ENCODE peak calls at places on chromosomes 7 and 10, in nine cellular contexts. One of them, this sample, is unnamed. For H3K27me3, the result is how much of the 10 kb centered on the place peaks cover.

GRCh38 chr10:123009105-123009805 is 449 bp downstream of the ACADSB start:
- DNase-seq in stomach: peak
- DNase-seq in heart left ventricle: peak
- DNase-seq in PC-3: peak
- DNase-seq in IMR-90: no peak
- DNase-seq in HepG2: no peak
- DNase-seq in naive thymus-derived CD4-positive, alpha-beta T cell: peak
- DNase-seq in psoas muscle: peak
- DNase-seq in dorsolateral prefrontal cortex: no peak
- DNase-seq in this sample: peak

GRCh38 chr7:151367304-151367703 is 25.7 kb downstream of the NUB1 start:
- DNase-seq in stomach: no peak
- DNase-seq in heart left ventricle: no peak
- DNase-seq in PC-3: peak
- DNase-seq in IMR-90: peak
- DNase-seq in HepG2: no peak
- DNase-seq in naive thymus-derived CD4-positive, alpha-beta T cell: no peak
- DNase-seq in psoas muscle: no peak
- DNase-seq in dorsolateral prefrontal cortex: no peak
- DNase-seq in this sample: no peak

GRCh38 chr7:118184392-118184899 is 482 bp downstream of the LSM8 start:
- DNase-seq in stomach: no peak
- DNase-seq in heart left ventricle: no peak
- DNase-seq in PC-3: no peak
- DNase-seq in IMR-90: no peak
- DNase-seq in HepG2: no peak
- DNase-seq in naive thymus-derived CD4-positive, alpha-beta T cell: no peak
- DNase-seq in psoas muscle: no peak
- DNase-seq in dorsolateral prefrontal cortex: no peak
- DNase-seq in this sample: no peak

GRCh38 chr10:5552376-5553321 is 27.9 kb downstream of the CALML3 start:
- DNase-seq in stomach: no peak
- DNase-seq in heart left ventricle: no peak
- DNase-seq in PC-3: no peak
- DNase-seq in IMR-90: no peak
- DNase-seq in HepG2: no peak
- DNase-seq in naive thymus-derived CD4-positive, alpha-beta T cell: no peak
- DNase-seq in psoas muscle: peak
- DNase-seq in dorsolateral prefrontal cortex: peak
- DNase-seq in this sample: no peak

GRCh38 chr7:39184387-39184786 is 206.7 kb downstream of the POU6F2 start:
- DNase-seq in stomach: no peak
- DNase-seq in heart left ventricle: no peak
- DNase-seq in PC-3: peak
- DNase-seq in IMR-90: no peak
- DNase-seq in HepG2: no peak
- DNase-seq in naive thymus-derived CD4-positive, alpha-beta T cell: no peak
- DNase-seq in psoas muscle: no peak
- DNase-seq in dorsolateral prefrontal cortex: no peak
- DNase-seq in this sample: no peak

GRCh38 chr7:99597762-99598501 is at the start of gene TMEM225B:
- DNase-seq in stomach: no peak
- DNase-seq in heart left ventricle: no peak
- DNase-seq in PC-3: no peak
- DNase-seq in IMR-90: no peak
- DNase-seq in HepG2: no peak
- DNase-seq in naive thymus-derived CD4-positive, alpha-beta T cell: peak
- DNase-seq in psoas muscle: no peak
- DNase-seq in dorsolateral prefrontal cortex: no peak
- DNase-seq in this sample: no peak

GRCh38 chr7:1569833-1570632 is at the start of gene PSMG3:
- DNase-seq in stomach: peak
- DNase-seq in heart left ventricle: peak
- DNase-seq in PC-3: peak
- DNase-seq in IMR-90: peak
- DNase-seq in HepG2: peak
- DNase-seq in naive thymus-derived CD4-positive, alpha-beta T cell: peak
- DNase-seq in psoas muscle: peak
- DNase-seq in dorsolateral prefrontal cortex: peak
- DNase-seq in this sample: peak

GRCh38 chr10:79328737-79329504 is 18.3 kb upstream of the PPIF start:
- DNase-seq in stomach: no peak
- DNase-seq in heart left ventricle: peak
- DNase-seq in PC-3: peak
- DNase-seq in IMR-90: peak
- DNase-seq in HepG2: no peak
- DNase-seq in naive thymus-derived CD4-positive, alpha-beta T cell: no peak
- DNase-seq in psoas muscle: no peak
- DNase-seq in dorsolateral prefrontal cortex: no peak
- DNase-seq in this sample: no peak

GRCh38 chr7:81414411-81414810 is 355.4 kb downstream of the HGF start:
- DNase-seq in stomach: no peak
- DNase-seq in heart left ventricle: no peak
- DNase-seq in PC-3: peak
- DNase-seq in IMR-90: no peak
- DNase-seq in HepG2: no peak
- DNase-seq in naive thymus-derived CD4-positive, alpha-beta T cell: no peak
- DNase-seq in psoas muscle: no peak
- DNase-seq in dorsolateral prefrontal cortex: no peak
- DNase-seq in this sample: no peak

GRCh38 chr10:74543276-74543675 is 283.1 kb upstream of the KAT6B start:
- DNase-seq in stomach: no peak
- DNase-seq in heart left ventricle: no peak
- DNase-seq in PC-3: no peak
- DNase-seq in IMR-90: peak
- DNase-seq in HepG2: no peak
- DNase-seq in naive thymus-derived CD4-positive, alpha-beta T cell: no peak
- DNase-seq in psoas muscle: no peak
- DNase-seq in dorsolateral prefrontal cortex: no peak
- DNase-seq in this sample: no peak

GRCh38 chr10:4217653-4218052 is 432.6 kb upstream of the KLF6 start:
- DNase-seq in stomach: no peak
- DNase-seq in heart left ventricle: no peak
- DNase-seq in PC-3: no peak
- DNase-seq in IMR-90: no peak
- DNase-seq in HepG2: no peak
- DNase-seq in naive thymus-derived CD4-positive, alpha-beta T cell: no peak
- DNase-seq in psoas muscle: no peak
- DNase-seq in dorsolateral prefrontal cortex: no peak
- DNase-seq in this sample: no peak

GRCh38 chr7:28613262-28613661 is 200.9 kb downstream of the CREB5 start:
- DNase-seq in stomach: no peak
- DNase-seq in heart left ventricle: no peak
- DNase-seq in PC-3: peak
- DNase-seq in IMR-90: no peak
- DNase-seq in HepG2: no peak
- DNase-seq in naive thymus-derived CD4-positive, alpha-beta T cell: no peak
- DNase-seq in psoas muscle: no peak
- DNase-seq in dorsolateral prefrontal cortex: no peak
- DNase-seq in this sample: no peak

DNA sequence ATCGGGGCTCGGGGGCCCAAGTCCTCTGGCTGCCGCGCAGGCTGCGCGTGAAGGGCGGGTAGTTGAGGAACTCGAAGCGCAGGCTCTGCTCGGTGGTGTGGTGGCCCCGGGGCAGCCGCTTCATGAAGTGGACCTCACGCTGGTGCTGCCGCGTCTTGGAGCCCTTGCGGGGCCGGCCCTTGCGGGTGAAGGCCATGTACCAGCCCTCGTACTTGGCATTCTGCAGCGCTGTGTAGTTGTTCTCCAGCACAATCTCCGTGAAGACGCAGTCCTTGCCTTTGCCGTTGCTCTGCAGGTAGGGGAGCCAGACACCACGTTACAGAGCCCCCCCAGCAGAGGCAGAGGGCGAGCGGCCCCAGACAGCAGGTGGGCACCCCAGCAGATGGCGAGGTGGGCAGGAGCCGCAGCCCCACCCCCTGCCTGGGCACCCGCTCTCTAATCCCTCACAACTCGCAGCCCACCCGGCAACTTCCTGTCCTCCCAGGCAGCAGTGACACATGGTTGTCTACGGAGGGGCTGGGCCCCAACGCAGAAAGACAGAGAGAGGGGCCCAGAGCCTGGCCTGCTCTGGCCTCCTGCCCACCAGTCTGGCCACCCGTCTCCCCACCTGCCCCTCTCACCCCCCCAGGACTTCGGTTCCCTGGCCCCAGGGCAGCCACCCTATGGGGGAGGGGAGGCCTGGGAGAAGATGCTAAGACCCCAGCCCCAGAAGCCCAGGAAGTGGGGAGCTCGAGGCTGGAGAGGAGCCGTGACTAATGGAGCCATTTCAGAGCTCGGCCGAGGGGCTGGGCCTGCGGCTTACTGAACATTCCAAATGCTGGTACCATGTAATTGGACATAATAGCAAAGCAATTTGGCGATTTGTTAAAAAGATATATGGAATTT is 5.3 kb downstream of the FGF8 start:
- DNase-seq in stomach: peak
- DNase-seq in heart left ventricle: no peak
- DNase-seq in PC-3: no peak
- DNase-seq in IMR-90: no peak
- DNase-seq in HepG2: no peak
- DNase-seq in naive thymus-derived CD4-positive, alpha-beta T cell: no peak
- DNase-seq in psoas muscle: no peak
- DNase-seq in dorsolateral prefrontal cortex: no peak
- DNase-seq in this sample: no peak
- H3K4me3 ChIP-seq in stomach: no peak
- H3K4me3 ChIP-seq in heart left ventricle: no peak
- H3K4me3 ChIP-seq in PC-3: no peak
- H3K4me3 ChIP-seq in IMR-90: no peak
- H3K4me3 ChIP-seq in HepG2: no peak
- H3K4me3 ChIP-seq in naive thymus-derived CD4-positive, alpha-beta T cell: no peak
- H3K4me3 ChIP-seq in psoas muscle: no peak
- H3K4me3 ChIP-seq in dorsolateral prefrontal cortex: no peak
- H3K4me3 ChIP-seq in this sample: no peak

GRCh38 chr7:101397243-101397642 is 34.6 kb downstream of the COL26A1 start:
- DNase-seq in stomach: no peak
- DNase-seq in heart left ventricle: no peak
- DNase-seq in PC-3: no peak
- DNase-seq in IMR-90: no peak
- DNase-seq in HepG2: no peak
- DNase-seq in naive thymus-derived CD4-positive, alpha-beta T cell: no peak
- DNase-seq in psoas muscle: no peak
- DNase-seq in dorsolateral prefrontal cortex: no peak
- DNase-seq in this sample: no peak

GRCh38 chr7:101393865-101394264 is 31.2 kb downstream of the COL26A1 start:
- DNase-seq in stomach: no peak
- DNase-seq in heart left ventricle: no peak
- DNase-seq in PC-3: no peak
- DNase-seq in IMR-90: no peak
- DNase-seq in HepG2: no peak
- DNase-seq in naive thymus-derived CD4-positive, alpha-beta T cell: no peak
- DNase-seq in psoas muscle: no peak
- DNase-seq in dorsolateral prefrontal cortex: no peak
- DNase-seq in this sample: no peak

GRCh38 chr7:101395376-101395775 is 32.7 kb downstream of the COL26A1 start:
- DNase-seq in stomach: no peak
- DNase-seq in heart left ventricle: no peak
- DNase-seq in PC-3: no peak
- DNase-seq in IMR-90: no peak
- DNase-seq in HepG2: no peak
- DNase-seq in naive thymus-derived CD4-positive, alpha-beta T cell: no peak
- DNase-seq in psoas muscle: no peak
- DNase-seq in dorsolateral prefrontal cortex: no peak
- DNase-seq in this sample: no peak

GRCh38 chr7:101390901-101391301 is 28.2 kb downstream of the COL26A1 start:
- DNase-seq in stomach: no peak
- DNase-seq in heart left ventricle: peak
- DNase-seq in PC-3: no peak
- DNase-seq in IMR-90: no peak
- DNase-seq in HepG2: peak
- DNase-seq in naive thymus-derived CD4-positive, alpha-beta T cell: peak
- DNase-seq in psoas muscle: no peak
- DNase-seq in dorsolateral prefrontal cortex: no peak
- DNase-seq in this sample: no peak

GRCh38 chr7:101391991-101392390 is 29.3 kb downstream of the COL26A1 start:
- DNase-seq in stomach: no peak
- DNase-seq in heart left ventricle: no peak
- DNase-seq in PC-3: no peak
- DNase-seq in IMR-90: no peak
- DNase-seq in HepG2: no peak
- DNase-seq in naive thymus-derived CD4-positive, alpha-beta T cell: no peak
- DNase-seq in psoas muscle: no peak
- DNase-seq in dorsolateral prefrontal cortex: no peak
- DNase-seq in this sample: no peak
- H3K27ac ChIP-seq in stomach: no peak
- H3K27ac ChIP-seq in heart left ventricle: no peak
- H3K27ac ChIP-seq in PC-3: no peak
- H3K27ac ChIP-seq in IMR-90: no peak
- H3K27ac ChIP-seq in HepG2: peak
- H3K27ac ChIP-seq in naive thymus-derived CD4-positive, alpha-beta T cell: no peak
- H3K27ac ChIP-seq in psoas muscle: no peak
- H3K27ac ChIP-seq in dorsolateral prefrontal cortex: no peak
- H3K27ac ChIP-seq in this sample: no peak

GRCh38 chr7:155972247-155972646 is 160.0 kb upstream of the SHH start:
- DNase-seq in stomach: no peak
- DNase-seq in heart left ventricle: no peak
- DNase-seq in PC-3: no peak
- DNase-seq in IMR-90: no peak
- DNase-seq in HepG2: no peak
- DNase-seq in naive thymus-derived CD4-positive, alpha-beta T cell: peak
- DNase-seq in psoas muscle: no peak
- DNase-seq in dorsolateral prefrontal cortex: no peak
- DNase-seq in this sample: no peak

GRCh38 chr7:155972651-155973349 is 160.5 kb upstream of the SHH start:
- DNase-seq in stomach: no peak
- DNase-seq in heart left ventricle: no peak
- DNase-seq in PC-3: no peak
- DNase-seq in IMR-90: no peak
- DNase-seq in HepG2: no peak
- DNase-seq in naive thymus-derived CD4-positive, alpha-beta T cell: peak
- DNase-seq in psoas muscle: no peak
- DNase-seq in dorsolateral prefrontal cortex: no peak
- DNase-seq in this sample: no peak

GRCh38 chr7:155973451-155973997 is 161.3 kb upstream of the SHH start:
- DNase-seq in stomach: no peak
- DNase-seq in heart left ventricle: no peak
- DNase-seq in PC-3: no peak
- DNase-seq in IMR-90: no peak
- DNase-seq in HepG2: no peak
- DNase-seq in naive thymus-derived CD4-positive, alpha-beta T cell: peak
- DNase-seq in psoas muscle: no peak
- DNase-seq in dorsolateral prefrontal cortex: no peak
- DNase-seq in this sample: no peak

GRCh38 chr7:155971180-155971770 is 159.0 kb upstream of the SHH start:
- DNase-seq in stomach: no peak
- DNase-seq in heart left ventricle: no peak
- DNase-seq in PC-3: no peak
- DNase-seq in IMR-90: no peak
- DNase-seq in HepG2: no peak
- DNase-seq in naive thymus-derived CD4-positive, alpha-beta T cell: peak
- DNase-seq in psoas muscle: no peak
- DNase-seq in dorsolateral prefrontal cortex: no peak
- DNase-seq in this sample: no peak

GRCh38 chr7:155969192-155969929 is 157.1 kb upstream of the SHH start:
- DNase-seq in stomach: peak
- DNase-seq in heart left ventricle: no peak
- DNase-seq in PC-3: no peak
- DNase-seq in IMR-90: no peak
- DNase-seq in HepG2: no peak
- DNase-seq in naive thymus-derived CD4-positive, alpha-beta T cell: peak
- DNase-seq in psoas muscle: no peak
- DNase-seq in dorsolateral prefrontal cortex: no peak
- DNase-seq in this sample: no peak
- H3K27me3 ChIP-seq in stomach: under half
- H3K27me3 ChIP-seq in heart left ventricle: under half
- H3K27me3 ChIP-seq in PC-3: under half
- H3K27me3 ChIP-seq in IMR-90: under half
- H3K27me3 ChIP-seq in HepG2: under half
- H3K27me3 ChIP-seq in naive thymus-derived CD4-positive, alpha-beta T cell: under half
- H3K27me3 ChIP-seq in psoas muscle: under half
- H3K27me3 ChIP-seq in dorsolateral prefrontal cortex: under half
- H3K27me3 ChIP-seq in this sample: under half

GRCh38 chr10:99660662-99661369 is 1.5 kb downstream of the ENTPD7 start:
- DNase-seq in stomach: no peak
- DNase-seq in heart left ventricle: no peak
- DNase-seq in PC-3: no peak
- DNase-seq in IMR-90: peak
- DNase-seq in HepG2: no peak
- DNase-seq in naive thymus-derived CD4-positive, alpha-beta T cell: no peak
- DNase-seq in psoas muscle: no peak
- DNase-seq in dorsolateral prefrontal cortex: no peak
- DNase-seq in this sample: no peak
- H3K4me3 ChIP-seq in stomach: peak
- H3K4me3 ChIP-seq in heart left ventricle: peak
- H3K4me3 ChIP-seq in PC-3: peak
- H3K4me3 ChIP-seq in IMR-90: no peak
- H3K4me3 ChIP-seq in HepG2: peak
- H3K4me3 ChIP-seq in naive thymus-derived CD4-positive, alpha-beta T cell: no peak
- H3K4me3 ChIP-seq in psoas muscle: no peak
- H3K4me3 ChIP-seq in dorsolateral prefrontal cortex: no peak
- H3K4me3 ChIP-seq in this sample: no peak